ENCODE peak calls at places on chromosomes 11 and 22, in seven cellular contexts. One of them, this sample, is unnamed.

GRCh38 chr11:72100009-72100408 is 3.1 kb downstream of the LAMTOR1 start:
- DNase-seq in heart right ventricle: no peak
- DNase-seq in fibroblast of pulmonary artery: no peak
- DNase-seq in upper lobe of right lung: no peak
- DNase-seq in Peyer's patch: no peak
- DNase-seq in GM13976: no peak
- DNase-seq in RWPE1: no peak
- DNase-seq in this sample: no peak

GRCh38 chr22:35769974-35770373 is 52.3 kb downstream of the APOL5 start:
- DNase-seq in RWPE1: no peak
- DNase-seq in Peyer's patch: no peak
- DNase-seq in fibroblast of pulmonary artery: no peak
- DNase-seq in upper lobe of right lung: no peak
- DNase-seq in GM13976: no peak
- DNase-seq in heart right ventricle: no peak
- DNase-seq in this sample: no peak

GRCh38 chr11:46275964-46276641 is 1.4 kb upstream of the CREB3L1 start:
- DNase-seq in upper lobe of right lung: peak; percentile 81
- DNase-seq in heart right ventricle: no peak
- DNase-seq in Peyer's patch: no peak
- DNase-seq in fibroblast of pulmonary artery: no peak
- DNase-seq in GM13976: no peak
- DNase-seq in RWPE1: no peak
- DNase-seq in this sample: no peak

GRCh38 chr22:42976131-42976530 is 38.8 kb downstream of the PACSIN2 start:
- DNase-seq in heart right ventricle: no peak
- DNase-seq in upper lobe of right lung: no peak
- DNase-seq in RWPE1: no peak
- DNase-seq in GM13976: no peak
- DNase-seq in fibroblast of pulmonary artery: no peak
- DNase-seq in Peyer's patch: no peak
- DNase-seq in this sample: no peak

GRCh38 chr22:31241200-31241599 is 29.1 kb downstream of the LIMK2 start:
- DNase-seq in Peyer's patch: no peak
- DNase-seq in fibroblast of pulmonary artery: peak; percentile 16
- DNase-seq in GM13976: no peak
- DNase-seq in heart right ventricle: no peak
- DNase-seq in RWPE1: no peak
- DNase-seq in upper lobe of right lung: no peak
- DNase-seq in this sample: no peak

GRCh38 chr11:126702165-126702738 is 298.3 kb downstream of the KIRREL3 start:
- DNase-seq in heart right ventricle: no peak
- DNase-seq in GM13976: no peak
- DNase-seq in Peyer's patch: no peak
- DNase-seq in fibroblast of pulmonary artery: no peak
- DNase-seq in upper lobe of right lung: no peak
- DNase-seq in RWPE1: no peak
- DNase-seq in this sample: no peak

GRCh38 chr11:47355283-47356128 is 3.0 kb upstream of the MYBPC3 start:
- DNase-seq in RWPE1: peak; percentile 76
- DNase-seq in upper lobe of right lung: peak; percentile 97
- DNase-seq in Peyer's patch: peak; percentile 46
- DNase-seq in GM13976: no peak
- DNase-seq in fibroblast of pulmonary artery: peak; percentile 94
- DNase-seq in heart right ventricle: peak; percentile 95
- DNase-seq in this sample: no peak

GRCh38 chr11:85827768-85828639 is 17.1 kb upstream of the SYTL2 start:
- DNase-seq in RWPE1: peak; percentile 75
- DNase-seq in GM13976: no peak
- DNase-seq in Peyer's patch: no peak
- DNase-seq in upper lobe of right lung: no peak
- DNase-seq in fibroblast of pulmonary artery: peak; percentile 75
- DNase-seq in heart right ventricle: no peak
- DNase-seq in this sample: no peak

GRCh38 chr11:68403831-68404230 is 56.7 kb upstream of the PPP6R3 start:
- DNase-seq in Peyer's patch: no peak
- DNase-seq in GM13976: no peak
- DNase-seq in RWPE1: no peak
- DNase-seq in fibroblast of pulmonary artery: no peak
- DNase-seq in heart right ventricle: no peak
- DNase-seq in upper lobe of right lung: no peak
- DNase-seq in this sample: no peak

GRCh38 chr11:44468338-44468988 is 97.0 kb upstream of the CD82 start:
- DNase-seq in heart right ventricle: no peak
- DNase-seq in upper lobe of right lung: no peak
- DNase-seq in RWPE1: no peak
- DNase-seq in fibroblast of pulmonary artery: no peak
- DNase-seq in Peyer's patch: no peak
- DNase-seq in GM13976: no peak
- DNase-seq in this sample: no peak

GRCh38 chr11:46601129-46601528 is 7.3 kb upstream of the AMBRA1 start:
- DNase-seq in GM13976: no peak
- DNase-seq in fibroblast of pulmonary artery: no peak
- DNase-seq in heart right ventricle: no peak
- DNase-seq in upper lobe of right lung: no peak
- DNase-seq in RWPE1: no peak
- DNase-seq in Peyer's patch: no peak
- DNase-seq in this sample: no peak

GRCh38 chr22:46242023-46242422 is 8.1 kb downstream of the CDPF1 start:
- DNase-seq in GM13976: no peak
- DNase-seq in heart right ventricle: no peak
- DNase-seq in Peyer's patch: no peak
- DNase-seq in upper lobe of right lung: no peak
- DNase-seq in fibroblast of pulmonary artery: no peak
- DNase-seq in RWPE1: no peak
- DNase-seq in this sample: no peak

GRCh38 chr11:26985941-26986340 is 8.0 kb upstream of the FIBIN start:
- DNase-seq in GM13976: no peak
- DNase-seq in upper lobe of right lung: no peak
- DNase-seq in heart right ventricle: no peak
- DNase-seq in fibroblast of pulmonary artery: peak; percentile 45
- DNase-seq in RWPE1: no peak
- DNase-seq in Peyer's patch: no peak
- DNase-seq in this sample: no peak

GRCh38 chr22:46390652-46391301 is 55.3 kb downstream of the TRMU start:
- DNase-seq in upper lobe of right lung: no peak
- DNase-seq in Peyer's patch: no peak
- DNase-seq in heart right ventricle: peak; percentile 60
- DNase-seq in GM13976: no peak
- DNase-seq in RWPE1: peak; percentile 25
- DNase-seq in fibroblast of pulmonary artery: peak; percentile 52
- DNase-seq in this sample: no peak

GRCh38 chr11:85974126-85974525 is 94.8 kb downstream of the PICALM start:
- DNase-seq in Peyer's patch: no peak
- DNase-seq in RWPE1: no peak
- DNase-seq in GM13976: no peak
- DNase-seq in upper lobe of right lung: no peak
- DNase-seq in fibroblast of pulmonary artery: peak; percentile 80
- DNase-seq in heart right ventricle: no peak
- DNase-seq in this sample: no peak

GRCh38 chr11:43989162-43989961 is 46.9 kb downstream of the C11orf96 start:
- DNase-seq in GM13976: no peak
- DNase-seq in RWPE1: no peak
- DNase-seq in fibroblast of pulmonary artery: peak; percentile 34
- DNase-seq in Peyer's patch: no peak
- DNase-seq in upper lobe of right lung: no peak
- DNase-seq in heart right ventricle: peak; percentile 75
- DNase-seq in this sample: no peak

GRCh38 chr11:16924462-16924825 is 89.8 kb downstream of the PLEKHA7 start:
- DNase-seq in fibroblast of pulmonary artery: no peak
- DNase-seq in upper lobe of right lung: no peak
- DNase-seq in Peyer's patch: no peak
- DNase-seq in RWPE1: no peak
- DNase-seq in GM13976: peak; percentile 66
- DNase-seq in heart right ventricle: no peak
- DNase-seq in this sample: peak; percentile 27

GRCh38 chr11:95831198-95831883 is 41.0 kb downstream of the CEP57 start:
- DNase-seq in Peyer's patch: no peak
- DNase-seq in RWPE1: peak; percentile 45
- DNase-seq in GM13976: no peak
- DNase-seq in heart right ventricle: no peak
- DNase-seq in fibroblast of pulmonary artery: peak; percentile 57
- DNase-seq in upper lobe of right lung: no peak
- DNase-seq in this sample: no peak

GRCh38 chr11:73218106-73218829 is at the start of gene P2RY2:
- DNase-seq in Peyer's patch: peak; percentile 49
- DNase-seq in GM13976: peak; percentile 72
- DNase-seq in fibroblast of pulmonary artery: peak; percentile 24
- DNase-seq in heart right ventricle: peak; percentile 82
- DNase-seq in RWPE1: peak; percentile 68
- DNase-seq in upper lobe of right lung: peak; percentile 96
- DNase-seq in this sample: peak; percentile 58

GRCh38 chr11:12853652-12854296 is 155.3 kb upstream of the RASSF10 start:
- DNase-seq in Peyer's patch: no peak
- DNase-seq in fibroblast of pulmonary artery: peak; percentile 52
- DNase-seq in RWPE1: no peak
- DNase-seq in heart right ventricle: no peak
- DNase-seq in upper lobe of right lung: no peak
- DNase-seq in GM13976: no peak
- DNase-seq in this sample: no peak

GRCh38 chr22:30649430-30650007 is 13.9 kb downstream of the SLC35E4 start:
- DNase-seq in GM13976: peak; percentile 82
- DNase-seq in fibroblast of pulmonary artery: peak; percentile 66
- DNase-seq in RWPE1: peak; percentile 76
- DNase-seq in heart right ventricle: no peak
- DNase-seq in Peyer's patch: no peak
- DNase-seq in upper lobe of right lung: no peak
- DNase-seq in this sample: peak; percentile 45

DNA sequence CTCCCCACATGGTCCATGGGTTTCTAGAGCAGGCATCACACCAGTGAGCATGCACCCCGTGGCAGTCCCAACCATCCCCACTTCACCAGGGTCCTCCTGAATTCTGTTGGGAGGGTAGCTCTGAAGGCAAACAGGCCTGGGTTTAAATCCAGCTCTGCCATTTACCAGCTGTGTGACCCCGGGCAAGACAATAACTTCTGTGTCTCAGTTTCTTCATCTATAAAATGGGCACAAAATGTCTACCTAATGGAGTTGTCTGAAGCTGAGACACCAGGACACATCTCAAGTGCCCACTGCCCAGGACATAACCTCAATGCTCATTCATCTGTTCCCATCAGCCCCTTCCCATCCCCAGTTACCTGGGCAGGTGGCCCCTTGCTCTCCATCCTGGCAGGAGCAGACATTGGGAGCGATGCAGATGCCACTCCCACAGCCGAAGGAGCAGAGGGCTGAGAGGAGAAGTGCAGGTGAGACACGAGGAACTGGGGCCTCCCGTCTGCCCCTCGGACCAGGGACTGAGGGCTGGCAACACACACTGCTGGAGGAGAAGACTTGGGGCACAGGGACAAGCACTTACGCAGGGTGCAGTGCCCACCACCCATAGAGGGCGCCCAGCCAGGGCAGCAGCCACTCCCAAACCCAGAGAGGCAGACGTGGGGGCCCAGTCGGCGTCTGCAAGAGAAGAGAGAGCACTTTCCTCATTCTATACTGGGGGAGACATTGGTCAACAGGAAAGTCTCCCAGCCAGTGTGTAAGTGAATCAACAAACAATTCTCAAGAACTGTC is 4.0 kb downstream of the VWCE start:
- DNase-seq in RWPE1: no peak
- DNase-seq in upper lobe of right lung: no peak
- DNase-seq in GM13976: no peak
- DNase-seq in Peyer's patch: no peak
- DNase-seq in fibroblast of pulmonary artery: no peak
- DNase-seq in heart right ventricle: no peak
- DNase-seq in this sample: no peak
- TF ChIP-seq CTCF in RWPE1: no peak
- TF ChIP-seq CTCF in upper lobe of right lung: no peak
- TF ChIP-seq CTCF in GM13976: no peak
- TF ChIP-seq CTCF in Peyer's patch: no peak
- TF ChIP-seq CTCF in fibroblast of pulmonary artery: peak; percentile 1
- TF ChIP-seq CTCF in heart right ventricle: no peak
- TF ChIP-seq CTCF in this sample: no peak

DNA sequence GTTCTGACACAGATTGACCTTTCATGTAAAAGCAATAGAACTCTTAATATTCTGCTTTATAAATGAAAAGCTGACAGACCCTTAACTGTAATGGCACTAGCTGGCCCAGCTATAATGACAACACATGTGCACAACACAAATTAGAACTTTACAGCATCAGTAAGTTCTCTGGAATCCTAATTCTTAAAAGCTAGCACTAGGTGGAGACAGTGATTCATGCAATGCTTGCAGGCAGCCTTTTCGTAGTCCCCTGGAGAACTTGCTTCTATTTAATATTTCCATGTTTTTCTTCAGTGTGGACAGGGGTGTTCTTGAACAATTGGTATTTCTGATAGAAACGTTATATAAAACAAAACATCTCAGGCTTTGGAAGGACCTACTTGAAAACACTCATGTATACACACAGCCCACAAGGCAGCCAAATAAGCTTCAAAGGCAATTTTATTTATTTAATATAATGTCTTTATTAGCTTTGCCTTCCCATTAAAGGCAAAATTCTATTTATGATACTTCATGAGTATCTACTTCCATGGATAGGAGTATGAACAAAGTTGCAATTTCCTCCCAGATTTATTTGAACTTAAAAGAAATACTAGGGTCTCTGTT is 374.3 kb upstream of the MPPED2 start:
- DNase-seq in RWPE1: peak; percentile 5
- DNase-seq in Peyer's patch: no peak
- DNase-seq in GM13976: no peak
- DNase-seq in heart right ventricle: no peak
- DNase-seq in upper lobe of right lung: no peak
- DNase-seq in fibroblast of pulmonary artery: peak; percentile 78
- DNase-seq in this sample: no peak
- TF ChIP-seq CTCF in RWPE1: peak; percentile 38
- TF ChIP-seq CTCF in Peyer's patch: no peak
- TF ChIP-seq CTCF in GM13976: no peak
- TF ChIP-seq CTCF in heart right ventricle: peak; percentile 73
- TF ChIP-seq CTCF in upper lobe of right lung: peak; percentile 28
- TF ChIP-seq CTCF in fibroblast of pulmonary artery: peak; percentile 70
- TF ChIP-seq CTCF in this sample: no peak

GRCh38 chr11:15852179-15852578 is 504.2 kb downstream of the SOX6 start:
- DNase-seq in heart right ventricle: no peak
- DNase-seq in Peyer's patch: no peak
- DNase-seq in RWPE1: peak; percentile 16
- DNase-seq in fibroblast of pulmonary artery: peak; percentile 38
- DNase-seq in GM13976: no peak
- DNase-seq in upper lobe of right lung: no peak
- DNase-seq in this sample: no peak
- TF ChIP-seq CTCF in heart right ventricle: peak; percentile 56
- TF ChIP-seq CTCF in Peyer's patch: peak; percentile 4
- TF ChIP-seq CTCF in RWPE1: peak; percentile 15
- TF ChIP-seq CTCF in fibroblast of pulmonary artery: peak; percentile 49
- TF ChIP-seq CTCF in GM13976: peak; percentile 13
- TF ChIP-seq CTCF in upper lobe of right lung: peak; percentile 35
- TF ChIP-seq CTCF in this sample: no peak

GRCh38 chr11:104442320-104442719 is 278.4 kb upstream of the PDGFD start:
- DNase-seq in Peyer's patch: no peak
- DNase-seq in heart right ventricle: no peak
- DNase-seq in upper lobe of right lung: no peak
- DNase-seq in RWPE1: no peak
- DNase-seq in fibroblast of pulmonary artery: peak; percentile 72
- DNase-seq in GM13976: no peak
- DNase-seq in this sample: no peak

DNA sequence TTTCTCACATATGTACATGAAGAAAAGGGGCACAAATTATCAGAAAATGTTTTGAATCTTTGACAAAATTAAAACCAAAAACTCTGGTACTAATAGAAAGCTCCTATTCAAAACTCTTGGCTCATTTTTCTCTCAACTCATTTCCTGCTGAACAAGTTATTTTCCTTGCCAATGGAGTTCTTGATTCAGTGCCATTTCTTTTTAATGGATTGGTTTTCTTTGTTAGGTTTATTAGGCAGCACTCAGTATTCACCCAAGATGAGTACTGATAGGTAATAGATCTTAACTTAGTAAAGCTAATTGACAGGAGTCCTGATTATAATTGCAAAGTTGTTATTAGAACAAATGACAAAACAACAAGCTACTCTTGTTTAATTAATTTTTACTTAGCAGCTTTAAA is 279.4 kb upstream of the PDGFD start:
- DNase-seq in GM13976: no peak
- DNase-seq in upper lobe of right lung: no peak
- DNase-seq in fibroblast of pulmonary artery: peak; percentile 37
- DNase-seq in heart right ventricle: no peak
- DNase-seq in Peyer's patch: no peak
- DNase-seq in RWPE1: no peak
- DNase-seq in this sample: no peak
- TF ChIP-seq CTCF in GM13976: no peak
- TF ChIP-seq CTCF in upper lobe of right lung: no peak
- TF ChIP-seq CTCF in fibroblast of pulmonary artery: no peak
- TF ChIP-seq CTCF in heart right ventricle: no peak
- TF ChIP-seq CTCF in Peyer's patch: no peak
- TF ChIP-seq CTCF in RWPE1: no peak
- TF ChIP-seq CTCF in this sample: no peak

This sample was measured in activated B cell treated with CpG ODN at 0.5 μM for 24 hours.